ENCODE peak calls at places on chromosomes 1 and 21, in five cellular contexts. Z, M, Y, Q and D are unnamed samples.

GRCh38 chr1:116168277-116169032 is 57.3 kb downstream of the MAB21L3 start:
- DNase-seq in Q (no peak), Z (peak), Y (no peak), M (peak), D (no peak)

GRCh38 chr1:19123837-19124236 is 86.2 kb downstream of the UBR4 start:
- DNase-seq in Q (no peak), Z (no peak), Y (no peak), M (no peak), D (no peak)

GRCh38 chr1:94069649-94070285 is 51.2 kb downstream of the ABCA4 start:
- DNase-seq in Z (no peak), Q (no peak), M (no peak), Y (no peak), D (no peak)

GRCh38 chr1:44245066-44245465 is 31.8 kb downstream of the DMAP1 start:
- DNase-seq in Q (no peak), Z (no peak), M (no peak), Y (no peak), D (no peak)

GRCh38 chr1:41823453-41823852 is 95.3 kb downstream of the HIVEP3 start:
- DNase-seq in Z (no peak), M (peak), Y (no peak), Q (no peak), D (no peak)

GRCh38 chr21:24259241-24259640 is 1348.0 kb downstream of the MRPL39 start:
- DNase-seq in Q (no peak), M (no peak), Y (no peak), Z (no peak), D (no peak)

GRCh38 chr1:44619261-44619900 is 54.9 kb downstream of the TMEM53 start:
- DNase-seq in Y (no peak), Z (peak), M (no peak), Q (no peak), D (no peak)

GRCh38 chr1:91400133-91400725 is 4.4 kb downstream of the HFM1 start:
- DNase-seq in Z (no peak), Q (no peak), M (no peak), Y (no peak), D (no peak)

GRCh38 chr1:98316286-98316685 is 345.2 kb upstream of the SNX7 start:
- DNase-seq in Q (no peak), Y (no peak), M (no peak), Z (no peak), D (no peak)

GRCh38 chr21:28537371-28538079 is 455.2 kb downstream of the LTN1 start:
- DNase-seq in Y (no peak), M (no peak), Q (no peak), Z (no peak), D (no peak)

GRCh38 chr1:27488523-27489138 is 1.3 kb downstream of the WASF2 start:
- DNase-seq in M (no peak), Y (no peak), Z (no peak), Q (no peak), D (no peak)

GRCh38 chr1:192303029-192303428 is 13.8 kb upstream of the RGS21 start:
- DNase-seq in Y (no peak), Q (no peak), M (no peak), Z (no peak), D (no peak)

GRCh38 chr1:207404849-207405525 is 49.1 kb upstream of the CR2 start:
- DNase-seq in Q (no peak), Z (peak), Y (peak), M (no peak), D (peak)

GRCh38 chr1:21325231-21325718 is 35.0 kb upstream of the ECE1 start:
- DNase-seq in M (no peak), Q (no peak), Z (no peak), Y (no peak), D (no peak)
- TF ChIP-seq CEBPB in M (no peak), Q (no peak), Z (no peak), Y (no peak), D (no peak)

DNA sequence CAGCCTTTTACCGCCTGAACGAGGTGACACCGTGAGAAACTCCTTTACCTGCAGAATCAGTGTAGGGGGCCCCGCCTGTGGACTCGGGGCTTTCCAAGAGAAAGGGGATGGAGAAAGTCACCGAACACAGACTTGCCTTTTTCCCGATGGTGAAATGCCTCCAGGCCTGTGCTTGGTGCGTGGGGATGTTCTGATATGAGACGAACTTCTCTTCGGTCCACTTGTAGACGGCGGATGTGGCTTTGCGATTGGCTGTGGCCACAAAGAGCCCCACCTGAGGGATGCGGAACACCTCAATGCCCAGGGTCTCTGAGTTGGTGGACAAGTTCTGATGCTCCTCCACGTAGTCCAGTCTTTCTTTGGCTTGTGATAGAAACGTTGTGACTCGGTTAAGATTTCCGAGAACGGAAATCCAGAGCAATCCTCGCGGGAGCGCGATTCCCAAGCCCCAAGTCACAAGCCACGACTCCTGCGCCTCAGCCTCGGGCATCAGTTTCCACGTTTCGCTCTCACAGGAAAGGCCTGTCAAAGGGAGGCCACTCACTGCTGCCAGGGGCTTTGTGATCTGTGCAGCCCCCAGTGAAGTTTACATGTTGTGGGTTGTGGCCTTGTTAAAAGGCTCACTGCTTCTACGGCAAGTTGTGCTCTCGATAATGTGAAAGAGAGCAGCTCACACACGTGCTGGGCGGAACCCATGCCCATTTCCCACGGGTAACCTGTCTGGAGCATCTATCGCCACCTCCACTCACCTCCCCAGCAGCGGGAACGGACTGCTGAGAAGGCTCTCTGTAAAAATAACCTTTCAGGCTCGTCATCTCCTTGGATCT is 12.6 kb downstream of the KRTAP10-1 start:
- DNase-seq in M (no peak), Y (no peak), Z (no peak), Q (no peak), D (no peak)
- TF ChIP-seq ZNF274 in M (no peak), Y (no peak), Z (no peak), Q (no peak), D (no peak)

GRCh38 chr1:214125819-214126218 is 138.0 kb downstream of the PROX1 start:
- DNase-seq in Y (no peak), M (no peak), Q (no peak), Z (no peak), D (no peak)
- TF ChIP-seq CEBPB in Y (no peak), M (no peak), Q (no peak), Z (no peak), D (no peak)

GRCh38 chr1:177650947-177651346 is 318.9 kb downstream of the SEC16B start:
- DNase-seq in Z (no peak), Y (no peak), Q (peak), M (no peak), D (no peak)
- TF ChIP-seq ZNF274 in Z (no peak), Y (no peak), Q (no peak), M (no peak), D (no peak)

GRCh38 chr1:30749691-30750583 is 7.6 kb downstream of the LAPTM5 start:
- DNase-seq in Q (no peak), Y (no peak), M (no peak), Z (no peak), D (no peak)
- TF ChIP-seq CEBPB in Q (no peak), Y (no peak), M (no peak), Z (no peak), D (no peak)